ENCODE peak calls at places on chromosomes 7 and 10, in four cellular contexts. A, M, P and O are unnamed samples.

GRCh38 chr10:126504051-126504760 is 115.9 kb upstream of the ADAM12 start:
- DNase-seq in A (no peak), M (peak), P (no peak), O (peak)

GRCh38 chr7:73567140-73567539 is 9.7 kb upstream of the BCL7B start:
- DNase-seq in M (no peak), P (no peak), A (no peak), O (no peak)

GRCh38 chr7:104926905-104927454 is 87.0 kb upstream of the KMT2E start:
- DNase-seq in P (no peak), M (peak), A (no peak), O (no peak)

GRCh38 chr7:151113344-151114150 is 27.3 kb downstream of the AGAP3 start:
- DNase-seq in M (peak), A (no peak), P (no peak), O (no peak)

GRCh38 chr7:79096361-79096805 is 357.1 kb downstream of the MAGI2 start:
- DNase-seq in A (no peak), P (no peak), M (no peak), O (no peak)

GRCh38 chr7:37915438-37915837 is 1.2 kb downstream of the SFRP4 start:
- DNase-seq in A (no peak), M (no peak), P (no peak), O (no peak)

GRCh38 chr10:93461124-93461806 is 20.9 kb downstream of the MYOF start:
- DNase-seq in M (no peak), P (no peak), A (no peak), O (no peak)

GRCh38 chr7:45872116-45873034 is 507 bp downstream of the CCDC201 start:
- DNase-seq in P (peak), A (no peak), M (peak), O (no peak)

GRCh38 chr10:96548589-96548988 is 34.9 kb upstream of the TLL2 start:
- DNase-seq in A (no peak), P (peak), M (no peak), O (no peak)

GRCh38 chr7:150923191-150923590 is 54.9 kb downstream of the KCNH2 start:
- DNase-seq in M (no peak), A (no peak), P (no peak), O (no peak)

GRCh38 chr7:78769551-78770101 is 683.8 kb downstream of the MAGI2 start:
- DNase-seq in P (no peak), A (no peak), M (no peak), O (no peak)

GRCh38 chr7:23268746-23269145 is 22.2 kb downstream of the GPNMB start:
- DNase-seq in M (no peak), A (no peak), P (no peak), O (no peak)

GRCh38 chr10:24519950-24520349 is 203.7 kb downstream of the ARHGAP21 start:
- DNase-seq in P (no peak), A (no peak), M (no peak), O (no peak)

GRCh38 chr10:52653510-52653909 is 119.1 kb downstream of the MBL2 start:
- DNase-seq in A (no peak), P (no peak), M (no peak), O (no peak)

GRCh38 chr10:75865413-75865812 is 434.0 kb downstream of the LRMDA start:
- DNase-seq in A (no peak), M (no peak), P (no peak), O (no peak)

GRCh38 chr7:29480456-29480855 is 83.2 kb upstream of the PRR15 start:
- DNase-seq in A (no peak), M (no peak), P (peak), O (peak)

GRCh38 chr10:69376662-69377061 is 40.1 kb downstream of the TACR2 start:
- DNase-seq in A (no peak), M (no peak), P (no peak), O (no peak)

GRCh38 chr10:54284526-54285193 is 516.4 kb downstream of the PCDH15 start:
- DNase-seq in M (no peak), A (no peak), P (no peak), O (no peak)

GRCh38 chr7:22895491-22895890 is 72.8 kb upstream of the TOMM7 start:
- DNase-seq in P (no peak), A (no peak), M (no peak), O (no peak)

GRCh38 chr7:18590744-18591340 is 95.3 kb downstream of the HDAC9 start:
- DNase-seq in P (no peak), A (no peak), M (peak), O (no peak)

GRCh38 chr7:1192171-1192676 is 32.2 kb upstream of the ZFAND2A start:
- DNase-seq in M (no peak), A (no peak), P (no peak), O (no peak)

GRCh38 chr10:126908225-126908624 is 3.0 kb downstream of the DOCK1 start:
- DNase-seq in A (no peak), P (no peak), M (no peak), O (no peak)

GRCh38 chr10:133379801-133380666 is 972 bp downstream of the PAOX start:
- DNase-seq in P (no peak), A (no peak), M (no peak), O (no peak)

GRCh38 chr7:54817125-54817524 is 58.1 kb upstream of the SEC61G start:
- DNase-seq in A (no peak), P (no peak), M (no peak), O (no peak)

GRCh38 chr7:66153691-66154090 is 39.0 kb downstream of the CRCP start:
- DNase-seq in A (no peak), P (no peak), M (no peak), O (no peak)

GRCh38 chr7:104908636-104909035 is 105.4 kb upstream of the KMT2E start:
- DNase-seq in M (no peak), A (no peak), P (no peak), O (no peak)